ENCODE peak calls at places on chromosome 11, in seven cellular contexts. X is HCT116, Q is tibial nerve, M is fibroblast of lung, R is left ventricle myocardium inferior, F is body of pancreas, L is tibial artery. H is an unnamed sample.

GRCh38 chr11:120752668-120753067 is 241.1 kb downstream of the GRIK4 start:
- DNase-seq in X (no peak), Q (no peak), M (no peak), R (no peak), F (no peak), L (no peak), H (peak; percentile 25)

GRCh38 chr11:6237903-6238302 is 986 bp upstream of the CNGA4 start:
- DNase-seq in X (no peak), Q (no peak), M (no peak), R (no peak), F (no peak), L (no peak), H (no peak)

GRCh38 chr11:65932558-65932919 is 12.7 kb upstream of the TSGA10IP start:
- DNase-seq in X (no peak), Q (no peak), M (peak; percentile 24), R (no peak), F (no peak), L (no peak), H (no peak)

GRCh38 chr11:97722721-97723120 is 1298.0 kb upstream of the CNTN5 start:
- DNase-seq in X (no peak), Q (no peak), M (no peak), R (no peak), F (no peak), L (no peak), H (no peak)

GRCh38 chr11:36296925-36297604 is 977 bp downstream of the PRR5L start:
- DNase-seq in X (no peak), Q (no peak), M (peak; percentile 98), R (no peak), F (no peak), L (no peak), H (no peak)

GRCh38 chr11:79768343-79768742 is 327.5 kb upstream of the TENM4 start:
- DNase-seq in X (no peak), Q (no peak), M (no peak), R (peak; percentile 16), F (peak; percentile 12), L (no peak), H (no peak)

GRCh38 chr11:69949327-69949726 is 128.8 kb upstream of the ANO1 start:
- DNase-seq in X (peak; percentile 97), Q (no peak), M (peak; percentile 56), R (peak; percentile 15), F (peak; percentile 41), L (no peak), H (no peak)

GRCh38 chr11:28759311-28759710 is 651.1 kb downstream of the METTL15 start:
- DNase-seq in X (peak; percentile 2), Q (no peak), M (no peak), R (no peak), F (no peak), L (no peak), H (no peak)

GRCh38 chr11:72430743-72431570 is 3.4 kb downstream of the CLPB start:
- DNase-seq in X (no peak), Q (no peak), M (peak; percentile 67), R (peak; percentile 22), F (peak; percentile 36), L (no peak), H (peak; percentile 36)

GRCh38 chr11:117828641-117829368 is 4.3 kb upstream of the FXYD2 start:
- DNase-seq in X (no peak), Q (no peak), M (peak; percentile 88), R (peak; percentile 62), F (peak; percentile 40), L (peak; percentile 64), H (no peak)

GRCh38 chr11:62542750-62543567 is 3.6 kb downstream of the AHNAK start:
- DNase-seq in X (peak; percentile 54), Q (peak; percentile 73), M (peak; percentile 81), R (peak; percentile 87), F (peak; percentile 69), L (peak; percentile 90), H (peak; percentile 96)

GRCh38 chr11:62806611-62807121 is 1.4 kb upstream of the NXF1 start:
- DNase-seq in X (no peak), Q (no peak), M (peak; percentile 37), R (no peak), F (no peak), L (no peak), H (no peak)

GRCh38 chr11:106249857-106250256 is 172.4 kb downstream of the AASDHPPT start:
- DNase-seq in X (no peak), Q (no peak), M (no peak), R (no peak), F (no peak), L (no peak), H (no peak)

GRCh38 chr11:9230291-9230690 is 34.9 kb downstream of the DENND5A start:
- DNase-seq in X (no peak), Q (no peak), M (no peak), R (no peak), F (no peak), L (no peak), H (no peak)

GRCh38 chr11:119550330-119550729 is 127.4 kb upstream of the THY1 start:
- DNase-seq in X (no peak), Q (no peak), M (peak; percentile 47), R (no peak), F (no peak), L (no peak), H (no peak)

GRCh38 chr11:43419460-43419859 is 60.7 kb downstream of the TTC17 start:
- DNase-seq in X (peak; percentile 2), Q (no peak), M (peak; percentile 67), R (no peak), F (peak; percentile 51), L (no peak), H (no peak)

GRCh38 chr11:17927041-17927440 is 85.8 kb downstream of the SERGEF start:
- DNase-seq in X (no peak), Q (no peak), M (no peak), R (no peak), F (no peak), L (no peak), H (no peak)

GRCh38 chr11:35491231-35491871 is 34.1 kb downstream of the PAMR1 start:
- DNase-seq in X (no peak), Q (no peak), M (peak; percentile 84), R (no peak), F (no peak), L (no peak), H (no peak)

GRCh38 chr11:60672255-60672654 is 27.2 kb upstream of the MS4A8 start:
- DNase-seq in X (no peak), Q (no peak), M (no peak), R (no peak), F (no peak), L (no peak), H (no peak)
- H3K4me1 ChIP-seq in X (no peaks in the 10 kb centered on the region), Q (no peaks in the 10 kb centered on the region), M (no peaks in the 10 kb centered on the region), R (no peaks in the 10 kb centered on the region), F (no peaks in the 10 kb centered on the region), L (no peaks in the 10 kb centered on the region), H (no peaks in the 10 kb centered on the region)

GRCh38 chr11:55172734-55173415 is 89.1 kb upstream of the TRIM48 start:
- DNase-seq in X (no peak), Q (no peak), M (no peak), R (no peak), F (peak; percentile 2), L (peak; percentile 23), H (peak; percentile 6)
- H3K9me3 ChIP-seq in X (no peaks in the 10 kb centered on the region), Q (peaks cover 59% of the 10 kb centered on the region), M (no peaks in the 10 kb centered on the region), R (peaks cover 96% of the 10 kb centered on the region), F (no peaks in the 10 kb centered on the region), L (peaks cover 17% of the 10 kb centered on the region), H (peaks cover 1% of the 10 kb centered on the region)

DNA sequence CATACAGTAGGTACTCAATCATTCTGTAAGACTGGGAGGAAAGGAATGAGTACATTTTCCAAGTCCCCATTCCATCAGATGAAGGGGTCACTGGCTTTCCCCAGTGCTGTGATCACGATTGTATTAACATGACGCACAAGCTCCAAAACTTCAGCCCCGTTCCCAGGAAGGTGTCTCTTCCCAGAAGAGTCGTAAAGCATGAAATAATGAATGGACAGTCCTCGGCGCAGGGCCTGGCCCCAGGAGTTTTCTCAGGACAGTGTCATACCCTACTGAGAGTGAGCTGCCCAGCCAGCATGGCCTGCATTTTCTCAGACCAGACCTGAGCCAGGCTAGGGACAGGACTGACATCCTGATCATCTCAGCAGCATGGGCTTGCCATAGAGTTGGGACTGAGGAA is 80.7 kb downstream of the PARVA start:
- DNase-seq in X (no peak), Q (no peak), M (no peak), R (no peak), F (no peak), L (no peak), H (no peak)
- H3K4me1 ChIP-seq in X (no peaks in the 10 kb centered on the region), Q (peaks cover 4% of the 10 kb centered on the region), M (peaks cover 37% of the 10 kb centered on the region), R (peaks cover 88% of the 10 kb centered on the region), F (peaks cover 9% of the 10 kb centered on the region), L (no peaks in the 10 kb centered on the region), H (peaks cover 35% of the 10 kb centered on the region)

GRCh38 chr11:125329786-125330185 is 165.2 kb downstream of the PKNOX2 start:
- DNase-seq in X (no peak), Q (no peak), M (no peak), R (no peak), F (no peak), L (peak; percentile 29), H (no peak)
- H3K9me3 ChIP-seq in X (no peaks in the 10 kb centered on the region), Q (no peaks in the 10 kb centered on the region), M (no peaks in the 10 kb centered on the region), R (no peaks in the 10 kb centered on the region), F (no peaks in the 10 kb centered on the region), L (no peaks in the 10 kb centered on the region), H (no peaks in the 10 kb centered on the region)

DNA sequence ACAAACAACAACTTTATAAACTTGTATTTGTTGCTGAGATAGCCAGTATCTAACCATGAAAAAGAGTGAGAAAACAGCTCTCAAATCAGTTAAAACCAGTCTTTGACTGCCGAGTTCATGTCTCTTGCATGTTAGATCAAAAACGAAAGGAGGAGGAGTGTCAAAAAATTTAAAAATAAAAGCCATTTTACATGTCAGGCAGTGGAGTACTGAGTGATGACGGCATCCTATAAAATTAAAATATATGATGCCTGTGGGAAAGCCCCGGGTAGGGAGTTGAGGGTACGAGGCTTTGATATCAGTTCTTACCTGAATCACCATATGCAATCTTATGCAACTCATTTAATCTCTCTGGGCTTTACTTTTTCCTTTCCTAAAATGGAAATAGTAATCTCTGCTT is 117.3 kb downstream of the ETS1 start:
- DNase-seq in X (no peak), Q (no peak), M (no peak), R (no peak), F (no peak), L (no peak), H (no peak)
- H3K4me1 ChIP-seq in X (peaks cover 47% of the 10 kb centered on the region), Q (peaks cover 84% of the 10 kb centered on the region), M (peaks cover 74% of the 10 kb centered on the region), R (peaks cover 100% of the 10 kb centered on the region), F (peaks cover 28% of the 10 kb centered on the region), L (no peaks in the 10 kb centered on the region), H (peaks cover 45% of the 10 kb centered on the region)

DNA sequence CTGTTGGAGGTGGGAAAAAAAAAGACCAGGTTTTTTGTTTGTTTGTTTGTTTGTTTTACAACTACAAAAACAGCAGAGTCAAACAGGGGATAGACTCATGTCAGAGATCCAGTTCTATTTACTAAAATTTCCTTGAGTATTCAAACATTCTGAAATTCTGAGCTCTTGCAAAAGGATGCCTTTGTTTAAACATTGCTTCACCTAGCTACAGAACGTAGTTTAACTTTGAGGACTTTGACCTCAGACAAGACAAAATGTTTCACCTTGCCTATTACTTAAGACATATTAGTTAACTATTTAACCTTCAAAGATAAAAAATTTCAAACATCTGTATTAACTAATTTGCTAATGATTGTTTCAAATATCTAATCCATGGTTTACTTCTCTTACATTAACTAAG is 36.1 kb upstream of the GLYATL2 start:
- DNase-seq in X (no peak), Q (no peak), M (no peak), R (no peak), F (no peak), L (no peak), H (no peak)
- H3K9me3 ChIP-seq in X (no peaks in the 10 kb centered on the region), Q (peaks cover 23% of the 10 kb centered on the region), M (no peaks in the 10 kb centered on the region), R (peaks cover 23% of the 10 kb centered on the region), F (no peaks in the 10 kb centered on the region), L (no peaks in the 10 kb centered on the region), H (no peaks in the 10 kb centered on the region)

GRCh38 chr11:123406441-123407123 is 23.5 kb upstream of the GRAMD1B start:
- DNase-seq in X (no peak), Q (no peak), M (no peak), R (no peak), F (no peak), L (no peak), H (no peak)
- H3K4me1 ChIP-seq in X (no peaks in the 10 kb centered on the region), Q (no peaks in the 10 kb centered on the region), M (no peaks in the 10 kb centered on the region), R (peaks cover 51% of the 10 kb centered on the region), F (no peaks in the 10 kb centered on the region), L (no peaks in the 10 kb centered on the region), H (peaks cover 2% of the 10 kb centered on the region)